ENCODE peak calls at places on chromosome 21, in five cellular contexts. One of them, this sample, is unnamed. For H3K36me3, the result is how much of the 10 kb centered on the place peaks cover.

GRCh38 chr21:42669069-42669468 is 15.6 kb downstream of the PDE9A start:
- DNase-seq in body of pancreas: no peak
- DNase-seq in PC-9: no peak
- DNase-seq in IMR-90: no peak
- DNase-seq in mesenchymal stem cell: no peak
- DNase-seq in this sample: no peak

GRCh38 chr21:34065015-34065414 is 8.4 kb upstream of the MRPS6 start:
- DNase-seq in body of pancreas: no peak
- DNase-seq in PC-9: no peak
- DNase-seq in IMR-90: no peak
- DNase-seq in mesenchymal stem cell: no peak
- DNase-seq in this sample: no peak

GRCh38 chr21:44530903-44531605 is 8.9 kb downstream of the KRTAP10-1 start:
- DNase-seq in body of pancreas: no peak
- DNase-seq in PC-9: no peak
- DNase-seq in IMR-90: no peak
- DNase-seq in mesenchymal stem cell: no peak
- DNase-seq in this sample: no peak

GRCh38 chr21:17780539-17780938 is 38.6 kb downstream of the C21orf91 start:
- DNase-seq in body of pancreas: no peak
- DNase-seq in PC-9: no peak
- DNase-seq in IMR-90: no peak
- DNase-seq in mesenchymal stem cell: no peak
- DNase-seq in this sample: no peak

GRCh38 chr21:38468989-38469388 is 29.3 kb downstream of the ERG start:
- DNase-seq in body of pancreas: no peak
- DNase-seq in PC-9: no peak
- DNase-seq in IMR-90: no peak
- DNase-seq in mesenchymal stem cell: no peak
- DNase-seq in this sample: no peak

GRCh38 chr21:41651396-41651795 is 115.5 kb downstream of the RIPK4 start:
- DNase-seq in body of pancreas: peak
- DNase-seq in PC-9: no peak
- DNase-seq in IMR-90: no peak
- DNase-seq in mesenchymal stem cell: no peak
- DNase-seq in this sample: no peak

GRCh38 chr21:31543191-31543590 is 116.3 kb upstream of the SOD1 start:
- DNase-seq in body of pancreas: peak
- DNase-seq in PC-9: no peak
- DNase-seq in IMR-90: peak
- DNase-seq in mesenchymal stem cell: peak
- DNase-seq in this sample: no peak

GRCh38 chr21:44499631-44500030 is 40.4 kb downstream of the KRTAP10-1 start:
- DNase-seq in body of pancreas: no peak
- DNase-seq in PC-9: no peak
- DNase-seq in IMR-90: no peak
- DNase-seq in mesenchymal stem cell: no peak
- DNase-seq in this sample: no peak

GRCh38 chr21:38505654-38506523 is 7.6 kb upstream of the ERG start:
- DNase-seq in body of pancreas: peak
- DNase-seq in PC-9: peak
- DNase-seq in IMR-90: peak
- DNase-seq in mesenchymal stem cell: peak
- DNase-seq in this sample: peak

GRCh38 chr21:14985306-14985705 is 79.5 kb downstream of the NRIP1 start:
- DNase-seq in body of pancreas: no peak
- DNase-seq in PC-9: no peak
- DNase-seq in IMR-90: no peak
- DNase-seq in mesenchymal stem cell: no peak
- DNase-seq in this sample: no peak

GRCh38 chr21:20040768-20041167 is 957.4 kb upstream of the NCAM2 start:
- DNase-seq in body of pancreas: peak
- DNase-seq in PC-9: no peak
- DNase-seq in IMR-90: no peak
- DNase-seq in mesenchymal stem cell: peak
- DNase-seq in this sample: no peak

GRCh38 chr21:43374228-43374885 is 52.6 kb downstream of the SIK1 start:
- DNase-seq in body of pancreas: no peak
- DNase-seq in PC-9: no peak
- DNase-seq in IMR-90: no peak
- DNase-seq in mesenchymal stem cell: no peak
- DNase-seq in this sample: no peak

GRCh38 chr21:44532712-44533111 is 7.3 kb downstream of the KRTAP10-1 start:
- DNase-seq in body of pancreas: no peak
- DNase-seq in PC-9: no peak
- DNase-seq in IMR-90: no peak
- DNase-seq in mesenchymal stem cell: no peak
- DNase-seq in this sample: no peak

GRCh38 chr21:21631961-21632360 is 633.8 kb downstream of the NCAM2 start:
- DNase-seq in body of pancreas: no peak
- DNase-seq in PC-9: no peak
- DNase-seq in IMR-90: peak
- DNase-seq in mesenchymal stem cell: no peak
- DNase-seq in this sample: no peak

GRCh38 chr21:43731891-43732711 is 13.2 kb downstream of the PDXK start:
- DNase-seq in body of pancreas: no peak
- DNase-seq in PC-9: no peak
- DNase-seq in IMR-90: no peak
- DNase-seq in mesenchymal stem cell: no peak
- DNase-seq in this sample: no peak

GRCh38 chr21:41365377-41366107 is 3.7 kb downstream of the MX2 start:
- DNase-seq in body of pancreas: no peak
- DNase-seq in PC-9: no peak
- DNase-seq in IMR-90: no peak
- DNase-seq in mesenchymal stem cell: no peak
- DNase-seq in this sample: no peak

GRCh38 chr21:38349111-38349746 is 92.4 kb downstream of the KCNJ15 start:
- DNase-seq in body of pancreas: no peak
- DNase-seq in PC-9: no peak
- DNase-seq in IMR-90: peak
- DNase-seq in mesenchymal stem cell: no peak
- DNase-seq in this sample: no peak

GRCh38 chr21:31644648-31645047 is 14.8 kb upstream of the SOD1 start:
- DNase-seq in body of pancreas: peak
- DNase-seq in PC-9: no peak
- DNase-seq in IMR-90: no peak
- DNase-seq in mesenchymal stem cell: no peak
- DNase-seq in this sample: no peak

GRCh38 chr21:27371688-27372331 is 404.9 kb upstream of the ADAMTS5 start:
- DNase-seq in body of pancreas: no peak
- DNase-seq in PC-9: no peak
- DNase-seq in IMR-90: peak
- DNase-seq in mesenchymal stem cell: peak
- DNase-seq in this sample: no peak

GRCh38 chr21:14863745-14864210 is 201.0 kb downstream of the NRIP1 start:
- DNase-seq in body of pancreas: no peak
- DNase-seq in PC-9: no peak
- DNase-seq in IMR-90: peak
- DNase-seq in mesenchymal stem cell: no peak
- DNase-seq in this sample: no peak

GRCh38 chr21:17708541-17709265 is 96.0 kb upstream of the BTG3 start:
- DNase-seq in body of pancreas: no peak
- DNase-seq in PC-9: no peak
- DNase-seq in IMR-90: no peak
- DNase-seq in mesenchymal stem cell: no peak
- DNase-seq in this sample: no peak

GRCh38 chr21:38794978-38795377 is 10.8 kb upstream of the ETS2 start:
- DNase-seq in body of pancreas: peak
- DNase-seq in PC-9: no peak
- DNase-seq in IMR-90: no peak
- DNase-seq in mesenchymal stem cell: no peak
- DNase-seq in this sample: no peak

GRCh38 chr21:45291613-45292398 is 4.1 kb upstream of the POFUT2 start:
- DNase-seq in body of pancreas: no peak
- DNase-seq in PC-9: no peak
- DNase-seq in IMR-90: no peak
- DNase-seq in mesenchymal stem cell: no peak
- DNase-seq in this sample: no peak

GRCh38 chr21:28138272-28138671 is 854.4 kb downstream of the LTN1 start:
- DNase-seq in body of pancreas: no peak
- DNase-seq in PC-9: no peak
- DNase-seq in IMR-90: peak
- DNase-seq in mesenchymal stem cell: peak
- DNase-seq in this sample: no peak

GRCh38 chr21:25934771-25935224 is 200.0 kb downstream of the GABPA start:
- DNase-seq in body of pancreas: peak
- DNase-seq in PC-9: peak
- DNase-seq in IMR-90: peak
- DNase-seq in mesenchymal stem cell: peak
- DNase-seq in this sample: peak

GRCh38 chr21:26441081-26441610 is 131.9 kb downstream of the CYYR1 start:
- DNase-seq in body of pancreas: no peak
- DNase-seq in PC-9: no peak
- DNase-seq in IMR-90: no peak
- DNase-seq in mesenchymal stem cell: no peak
- DNase-seq in this sample: no peak

GRCh38 chr21:27772816-27773215 is 805.9 kb upstream of the ADAMTS5 start:
- DNase-seq in body of pancreas: no peak
- DNase-seq in PC-9: no peak
- DNase-seq in IMR-90: no peak
- DNase-seq in mesenchymal stem cell: no peak
- DNase-seq in this sample: no peak

GRCh38 chr21:38136201-38136600 is 120.6 kb upstream of the KCNJ15 start:
- DNase-seq in body of pancreas: no peak
- DNase-seq in PC-9: no peak
- DNase-seq in IMR-90: peak
- DNase-seq in mesenchymal stem cell: no peak
- DNase-seq in this sample: no peak

GRCh38 chr21:42063206-42063577 is 7.9 kb upstream of the UMODL1 start:
- DNase-seq in body of pancreas: peak
- DNase-seq in PC-9: no peak
- DNase-seq in IMR-90: no peak
- DNase-seq in mesenchymal stem cell: no peak
- DNase-seq in this sample: no peak

GRCh38 chr21:34344584-34344983 is 19.2 kb upstream of the KCNE2 start:
- DNase-seq in body of pancreas: no peak
- DNase-seq in PC-9: no peak
- DNase-seq in IMR-90: peak
- DNase-seq in mesenchymal stem cell: peak
- DNase-seq in this sample: no peak

GRCh38 chr21:24224411-24224810 is 1382.9 kb downstream of the MRPL39 start:
- DNase-seq in body of pancreas: no peak
- DNase-seq in PC-9: no peak
- DNase-seq in IMR-90: no peak
- DNase-seq in mesenchymal stem cell: no peak
- DNase-seq in this sample: no peak

GRCh38 chr21:33071878-33072306 is 2.0 kb downstream of the OLIG1 start:
- DNase-seq in body of pancreas: no peak
- DNase-seq in PC-9: no peak
- DNase-seq in IMR-90: peak
- DNase-seq in mesenchymal stem cell: peak
- DNase-seq in this sample: no peak

GRCh38 chr21:46500224-46500861 is 41.7 kb downstream of the DIP2A start:
- DNase-seq in body of pancreas: no peak
- DNase-seq in PC-9: no peak
- DNase-seq in IMR-90: peak
- DNase-seq in mesenchymal stem cell: peak
- DNase-seq in this sample: no peak
- H3K27ac ChIP-seq in body of pancreas: no peak
- H3K27ac ChIP-seq in PC-9: peak
- H3K27ac ChIP-seq in IMR-90: peak
- H3K27ac ChIP-seq in mesenchymal stem cell: peak
- H3K27ac ChIP-seq in this sample: no peak

GRCh38 chr21:16419188-16419874 is 689.5 kb downstream of the USP25 start:
- DNase-seq in body of pancreas: peak
- DNase-seq in PC-9: peak
- DNase-seq in IMR-90: peak
- DNase-seq in mesenchymal stem cell: no peak
- DNase-seq in this sample: no peak

GRCh38 chr21:16418663-16419062 is 688.9 kb downstream of the USP25 start:
- DNase-seq in body of pancreas: no peak
- DNase-seq in PC-9: no peak
- DNase-seq in IMR-90: no peak
- DNase-seq in mesenchymal stem cell: no peak
- DNase-seq in this sample: no peak

GRCh38 chr21:16418211-16418610 is 688.4 kb downstream of the USP25 start:
- DNase-seq in body of pancreas: no peak
- DNase-seq in PC-9: no peak
- DNase-seq in IMR-90: no peak
- DNase-seq in mesenchymal stem cell: no peak
- DNase-seq in this sample: no peak

GRCh38 chr21:16422702-16423101 is 692.9 kb downstream of the USP25 start:
- DNase-seq in body of pancreas: no peak
- DNase-seq in PC-9: no peak
- DNase-seq in IMR-90: no peak
- DNase-seq in mesenchymal stem cell: no peak
- DNase-seq in this sample: no peak

GRCh38 chr21:16420086-16420724 is 690.4 kb downstream of the USP25 start:
- DNase-seq in body of pancreas: peak
- DNase-seq in PC-9: peak
- DNase-seq in IMR-90: peak
- DNase-seq in mesenchymal stem cell: peak
- DNase-seq in this sample: no peak
- H3K4me3 ChIP-seq in body of pancreas: no peak
- H3K4me3 ChIP-seq in PC-9: no peak
- H3K4me3 ChIP-seq in IMR-90: no peak
- H3K4me3 ChIP-seq in mesenchymal stem cell: no peak
- H3K4me3 ChIP-seq in this sample: no peak

DNA sequence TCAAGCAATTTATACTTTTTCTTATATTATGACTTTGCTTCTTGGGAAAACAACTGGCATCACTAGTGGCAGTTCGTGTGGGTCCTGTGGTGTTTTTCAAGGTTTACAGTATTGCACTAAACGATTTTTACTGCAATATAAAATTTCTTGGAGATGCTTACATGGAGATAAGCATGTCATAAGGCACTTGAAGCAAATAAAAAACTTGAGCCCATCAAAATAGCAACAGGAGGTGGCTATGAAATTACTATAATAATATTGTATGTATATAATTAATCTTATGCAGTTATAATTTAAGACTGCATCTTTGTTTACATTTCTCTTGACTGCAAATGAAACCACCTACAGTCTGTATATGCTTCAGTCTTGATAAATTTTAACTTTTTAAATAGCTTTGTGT is 29.3 kb upstream of the CHAF1B start:
- DNase-seq in body of pancreas: no peak
- DNase-seq in PC-9: no peak
- DNase-seq in IMR-90: no peak
- DNase-seq in mesenchymal stem cell: no peak
- DNase-seq in this sample: no peak
- H3K36me3 ChIP-seq in body of pancreas: under half
- H3K36me3 ChIP-seq in PC-9: under half
- H3K36me3 ChIP-seq in IMR-90: under half
- H3K36me3 ChIP-seq in mesenchymal stem cell: under half
- H3K36me3 ChIP-seq in this sample: under half

DNA sequence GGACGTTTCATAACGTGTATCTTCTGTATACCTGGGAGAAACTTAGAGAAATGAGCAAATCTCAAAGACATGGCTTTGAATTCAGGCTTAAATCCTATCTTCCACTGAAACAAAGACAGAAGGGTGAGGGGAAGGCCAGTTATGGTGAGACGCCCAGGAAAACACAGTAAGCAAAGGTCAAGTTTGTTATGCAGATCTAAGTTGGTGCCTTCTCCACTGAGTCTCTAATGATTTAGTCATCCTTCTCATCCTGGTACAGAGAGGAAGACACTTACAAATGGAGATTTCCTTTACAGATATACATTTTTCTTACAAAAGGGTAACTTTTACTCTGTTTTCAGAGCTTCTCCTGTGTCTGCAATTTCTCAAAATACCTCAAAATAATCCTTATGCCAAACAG is 64.4 kb downstream of the MAP3K7CL start:
- DNase-seq in body of pancreas: no peak
- DNase-seq in PC-9: no peak
- DNase-seq in IMR-90: peak
- DNase-seq in mesenchymal stem cell: peak
- DNase-seq in this sample: no peak
- H3K27ac ChIP-seq in body of pancreas: no peak
- H3K27ac ChIP-seq in PC-9: peak
- H3K27ac ChIP-seq in IMR-90: peak
- H3K27ac ChIP-seq in mesenchymal stem cell: peak
- H3K27ac ChIP-seq in this sample: no peak